ENCODE peak calls at places on chromosome 5, in ten cellular contexts. One of them, this sample, is unnamed.

GRCh38 chr5:136424835-136425694 is 59.7 kb upstream of the TRPC7 start:
- DNase-seq in stomach: peak
- DNase-seq in body of pancreas: peak
- DNase-seq in prostate gland: peak
- DNase-seq in tibial nerve: peak
- DNase-seq in GM12878: no peak
- DNase-seq in A549: peak
- DNase-seq in ovary: peak
- DNase-seq in H54: peak
- DNase-seq in uterus: peak
- DNase-seq in this sample: peak

GRCh38 chr5:143600396-143601075 is 197.1 kb upstream of the NR3C1 start:
- DNase-seq in stomach: no peak
- DNase-seq in body of pancreas: no peak
- DNase-seq in prostate gland: no peak
- DNase-seq in tibial nerve: no peak
- DNase-seq in GM12878: no peak
- DNase-seq in A549: no peak
- DNase-seq in ovary: no peak
- DNase-seq in H54: no peak
- DNase-seq in uterus: no peak
- DNase-seq in this sample: no peak

GRCh38 chr5:61301820-61302563 is 30.1 kb upstream of the ZSWIM6 start:
- DNase-seq in stomach: peak
- DNase-seq in body of pancreas: peak
- DNase-seq in prostate gland: peak
- DNase-seq in tibial nerve: no peak
- DNase-seq in GM12878: no peak
- DNase-seq in A549: peak
- DNase-seq in ovary: no peak
- DNase-seq in H54: peak
- DNase-seq in uterus: no peak
- DNase-seq in this sample: no peak

GRCh38 chr5:169296456-169297220 is 4.3 kb downstream of the SLIT3 start:
- DNase-seq in stomach: no peak
- DNase-seq in body of pancreas: peak
- DNase-seq in prostate gland: no peak
- DNase-seq in tibial nerve: no peak
- DNase-seq in GM12878: no peak
- DNase-seq in A549: peak
- DNase-seq in ovary: no peak
- DNase-seq in H54: peak
- DNase-seq in uterus: peak
- DNase-seq in this sample: no peak

GRCh38 chr5:180423133-180423532 is 70.0 kb upstream of the GFPT2 start:
- DNase-seq in stomach: no peak
- DNase-seq in body of pancreas: no peak
- DNase-seq in prostate gland: no peak
- DNase-seq in tibial nerve: no peak
- DNase-seq in GM12878: no peak
- DNase-seq in A549: no peak
- DNase-seq in ovary: no peak
- DNase-seq in H54: no peak
- DNase-seq in uterus: no peak
- DNase-seq in this sample: no peak

GRCh38 chr5:6435356-6435755 is 13.3 kb upstream of the UBE2QL1 start:
- DNase-seq in stomach: no peak
- DNase-seq in body of pancreas: no peak
- DNase-seq in prostate gland: no peak
- DNase-seq in tibial nerve: no peak
- DNase-seq in GM12878: no peak
- DNase-seq in A549: peak
- DNase-seq in ovary: no peak
- DNase-seq in H54: no peak
- DNase-seq in uterus: no peak
- DNase-seq in this sample: no peak

GRCh38 chr5:50786073-50786472 is 119.6 kb downstream of the PARP8 start:
- DNase-seq in stomach: no peak
- DNase-seq in body of pancreas: no peak
- DNase-seq in prostate gland: no peak
- DNase-seq in tibial nerve: no peak
- DNase-seq in GM12878: no peak
- DNase-seq in A549: no peak
- DNase-seq in ovary: no peak
- DNase-seq in H54: no peak
- DNase-seq in uterus: no peak
- DNase-seq in this sample: no peak

GRCh38 chr5:125058185-125058826 is 311.9 kb upstream of the ZNF608 start:
- DNase-seq in stomach: no peak
- DNase-seq in body of pancreas: no peak
- DNase-seq in prostate gland: no peak
- DNase-seq in tibial nerve: no peak
- DNase-seq in GM12878: no peak
- DNase-seq in A549: no peak
- DNase-seq in ovary: no peak
- DNase-seq in H54: no peak
- DNase-seq in uterus: no peak
- DNase-seq in this sample: no peak

GRCh38 chr5:137954131-137954879 is 65.0 kb downstream of the PKD2L2 start:
- DNase-seq in stomach: no peak
- DNase-seq in body of pancreas: no peak
- DNase-seq in prostate gland: peak
- DNase-seq in tibial nerve: no peak
- DNase-seq in GM12878: no peak
- DNase-seq in A549: peak
- DNase-seq in ovary: no peak
- DNase-seq in H54: peak
- DNase-seq in uterus: peak
- DNase-seq in this sample: no peak

GRCh38 chr5:20340123-20340522 is 352.1 kb upstream of the CDH18 start:
- DNase-seq in stomach: no peak
- DNase-seq in body of pancreas: peak
- DNase-seq in prostate gland: peak
- DNase-seq in tibial nerve: no peak
- DNase-seq in GM12878: no peak
- DNase-seq in A549: no peak
- DNase-seq in ovary: no peak
- DNase-seq in H54: no peak
- DNase-seq in uterus: no peak
- DNase-seq in this sample: no peak

GRCh38 chr5:116395178-116395577 is 179.4 kb downstream of the SEMA6A start:
- DNase-seq in stomach: no peak
- DNase-seq in body of pancreas: no peak
- DNase-seq in prostate gland: no peak
- DNase-seq in tibial nerve: no peak
- DNase-seq in GM12878: no peak
- DNase-seq in A549: no peak
- DNase-seq in ovary: no peak
- DNase-seq in H54: no peak
- DNase-seq in uterus: no peak
- DNase-seq in this sample: no peak

GRCh38 chr5:142807378-142807911 is 37.3 kb downstream of the ARHGAP26 start:
- DNase-seq in stomach: no peak
- DNase-seq in body of pancreas: no peak
- DNase-seq in prostate gland: no peak
- DNase-seq in tibial nerve: no peak
- DNase-seq in GM12878: no peak
- DNase-seq in A549: peak
- DNase-seq in ovary: no peak
- DNase-seq in H54: no peak
- DNase-seq in uterus: no peak
- DNase-seq in this sample: no peak

GRCh38 chr5:51892680-51893079 is 509.4 kb downstream of the ISL1 start:
- DNase-seq in stomach: no peak
- DNase-seq in body of pancreas: no peak
- DNase-seq in prostate gland: no peak
- DNase-seq in tibial nerve: no peak
- DNase-seq in GM12878: no peak
- DNase-seq in A549: no peak
- DNase-seq in ovary: no peak
- DNase-seq in H54: no peak
- DNase-seq in uterus: no peak
- DNase-seq in this sample: no peak

GRCh38 chr5:79750611-79751510 is 61.2 kb downstream of the CMYA5 start:
- DNase-seq in stomach: no peak
- DNase-seq in body of pancreas: no peak
- DNase-seq in prostate gland: no peak
- DNase-seq in tibial nerve: no peak
- DNase-seq in GM12878: no peak
- DNase-seq in A549: no peak
- DNase-seq in ovary: no peak
- DNase-seq in H54: no peak
- DNase-seq in uterus: no peak
- DNase-seq in this sample: no peak

GRCh38 chr5:98954392-98955028 is 25.7 kb upstream of the CHD1 start:
- DNase-seq in stomach: no peak
- DNase-seq in body of pancreas: no peak
- DNase-seq in prostate gland: no peak
- DNase-seq in tibial nerve: no peak
- DNase-seq in GM12878: no peak
- DNase-seq in A549: no peak
- DNase-seq in ovary: no peak
- DNase-seq in H54: no peak
- DNase-seq in uterus: no peak
- DNase-seq in this sample: no peak
- TF ChIP-seq POLR2A in stomach: no peak
- TF ChIP-seq POLR2A in body of pancreas: no peak
- TF ChIP-seq POLR2A in prostate gland: no peak
- TF ChIP-seq POLR2A in tibial nerve: no peak
- TF ChIP-seq POLR2A in GM12878: no peak
- TF ChIP-seq POLR2A in A549: no peak
- TF ChIP-seq POLR2A in ovary: no peak
- TF ChIP-seq POLR2A in H54: no peak
- TF ChIP-seq POLR2A in uterus: no peak
- TF ChIP-seq POLR2A in this sample: no peak

GRCh38 chr5:57450991-57451876 is 31.4 kb downstream of the ACTBL2 start:
- DNase-seq in stomach: no peak
- DNase-seq in body of pancreas: no peak
- DNase-seq in prostate gland: no peak
- DNase-seq in tibial nerve: no peak
- DNase-seq in GM12878: no peak
- DNase-seq in A549: no peak
- DNase-seq in ovary: no peak
- DNase-seq in H54: no peak
- DNase-seq in uterus: no peak
- DNase-seq in this sample: no peak
- TF ChIP-seq POLR2A in stomach: no peak
- TF ChIP-seq POLR2A in body of pancreas: no peak
- TF ChIP-seq POLR2A in prostate gland: no peak
- TF ChIP-seq POLR2A in tibial nerve: no peak
- TF ChIP-seq POLR2A in GM12878: no peak
- TF ChIP-seq POLR2A in A549: no peak
- TF ChIP-seq POLR2A in ovary: no peak
- TF ChIP-seq POLR2A in H54: no peak
- TF ChIP-seq POLR2A in uterus: no peak
- TF ChIP-seq POLR2A in this sample: no peak

DNA sequence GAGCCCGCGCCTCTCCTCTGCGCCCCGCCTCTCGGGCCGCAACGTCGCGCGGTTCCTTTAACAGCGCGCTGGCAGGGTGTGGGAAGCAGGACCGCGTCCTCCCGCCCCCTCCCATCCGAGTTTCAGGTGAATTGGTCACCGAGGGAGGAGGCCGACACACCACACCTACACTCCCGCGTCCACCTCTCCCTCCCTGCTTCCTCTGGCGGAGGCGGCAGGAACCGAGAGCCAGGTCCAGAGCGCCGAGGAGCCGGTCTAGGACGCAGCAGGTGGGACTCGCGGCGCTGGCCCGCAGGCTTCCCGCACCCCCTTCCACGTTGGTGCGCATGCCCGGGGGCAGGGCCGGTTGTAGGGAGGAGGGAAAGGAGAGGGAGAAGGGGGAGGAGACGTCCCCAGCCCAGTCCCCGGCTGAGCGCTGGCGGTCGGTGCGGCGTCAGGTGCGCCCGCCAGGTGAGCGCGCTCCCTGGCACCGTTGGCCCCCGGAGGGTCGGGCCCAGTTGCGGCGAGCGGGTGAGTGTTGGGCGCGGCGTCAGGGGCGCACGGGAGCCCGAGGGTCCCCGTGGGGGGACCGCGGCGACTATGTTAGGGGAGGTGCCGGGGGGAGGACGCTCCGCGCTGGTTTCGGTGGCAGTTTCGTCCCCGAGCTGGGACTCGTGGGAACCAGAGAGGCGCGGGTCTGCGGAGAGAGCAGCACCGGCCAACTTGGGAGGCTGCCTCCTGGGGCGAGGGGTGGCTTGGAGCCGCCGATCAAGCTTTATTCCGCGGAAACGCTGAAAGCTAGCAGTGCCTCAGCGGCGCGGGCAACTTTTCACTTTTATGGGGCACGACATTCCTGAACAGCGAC is at the start of gene OCLN:
- DNase-seq in stomach: peak
- DNase-seq in body of pancreas: peak
- DNase-seq in prostate gland: peak
- DNase-seq in tibial nerve: no peak
- DNase-seq in GM12878: no peak
- DNase-seq in A549: peak
- DNase-seq in ovary: peak
- DNase-seq in H54: peak
- DNase-seq in uterus: no peak
- DNase-seq in this sample: peak
- TF ChIP-seq POLR2A in stomach: peak
- TF ChIP-seq POLR2A in body of pancreas: peak
- TF ChIP-seq POLR2A in prostate gland: peak
- TF ChIP-seq POLR2A in tibial nerve: no peak
- TF ChIP-seq POLR2A in GM12878: peak
- TF ChIP-seq POLR2A in A549: peak
- TF ChIP-seq POLR2A in ovary: no peak
- TF ChIP-seq POLR2A in H54: no peak
- TF ChIP-seq POLR2A in uterus: no peak
- TF ChIP-seq POLR2A in this sample: peak

GRCh38 chr5:95935553-95936100 is 26.0 kb downstream of the ELL2 start:
- DNase-seq in stomach: no peak
- DNase-seq in body of pancreas: no peak
- DNase-seq in prostate gland: no peak
- DNase-seq in tibial nerve: no peak
- DNase-seq in GM12878: no peak
- DNase-seq in A549: no peak
- DNase-seq in ovary: no peak
- DNase-seq in H54: no peak
- DNase-seq in uterus: no peak
- DNase-seq in this sample: no peak

GRCh38 chr5:95931118-95931833 is 30.4 kb downstream of the ELL2 start:
- DNase-seq in stomach: no peak
- DNase-seq in body of pancreas: no peak
- DNase-seq in prostate gland: no peak
- DNase-seq in tibial nerve: no peak
- DNase-seq in GM12878: no peak
- DNase-seq in A549: no peak
- DNase-seq in ovary: no peak
- DNase-seq in H54: no peak
- DNase-seq in uterus: no peak
- DNase-seq in this sample: no peak

GRCh38 chr5:95936812-95937397 is 24.7 kb downstream of the ELL2 start:
- DNase-seq in stomach: no peak
- DNase-seq in body of pancreas: no peak
- DNase-seq in prostate gland: no peak
- DNase-seq in tibial nerve: no peak
- DNase-seq in GM12878: no peak
- DNase-seq in A549: no peak
- DNase-seq in ovary: no peak
- DNase-seq in H54: no peak
- DNase-seq in uterus: no peak
- DNase-seq in this sample: no peak

GRCh38 chr5:95932941-95933340 is 28.7 kb downstream of the ELL2 start:
- DNase-seq in stomach: no peak
- DNase-seq in body of pancreas: no peak
- DNase-seq in prostate gland: no peak
- DNase-seq in tibial nerve: no peak
- DNase-seq in GM12878: no peak
- DNase-seq in A549: no peak
- DNase-seq in ovary: no peak
- DNase-seq in H54: no peak
- DNase-seq in uterus: no peak
- DNase-seq in this sample: no peak

GRCh38 chr5:95934207-95934804 is 27.3 kb downstream of the ELL2 start:
- DNase-seq in stomach: no peak
- DNase-seq in body of pancreas: no peak
- DNase-seq in prostate gland: no peak
- DNase-seq in tibial nerve: no peak
- DNase-seq in GM12878: no peak
- DNase-seq in A549: no peak
- DNase-seq in ovary: no peak
- DNase-seq in H54: no peak
- DNase-seq in uterus: no peak
- DNase-seq in this sample: no peak
- TF ChIP-seq POLR2A in stomach: no peak
- TF ChIP-seq POLR2A in body of pancreas: no peak
- TF ChIP-seq POLR2A in prostate gland: no peak
- TF ChIP-seq POLR2A in tibial nerve: no peak
- TF ChIP-seq POLR2A in GM12878: no peak
- TF ChIP-seq POLR2A in A549: no peak
- TF ChIP-seq POLR2A in ovary: no peak
- TF ChIP-seq POLR2A in H54: no peak
- TF ChIP-seq POLR2A in uterus: no peak
- TF ChIP-seq POLR2A in this sample: no peak

This sample was measured in GM12892.